ENCODE peak calls at places on chromosome 13, in six cellular contexts. E is tibial nerve, J is body of pancreas, Y is ovary, Z is stomach, C is uterus. M is an unnamed sample.

GRCh38 chr13:43572601-43573360 is 214.0 kb downstream of the ENOX1 start:
- DNase-seq in E (no peak), J (no peak), Y (no peak), Z (no peak), C (no peak), M (no peak)

GRCh38 chr13:91586609-91587008 is 188.2 kb downstream of the GPC5 start:
- DNase-seq in E (no peak), J (no peak), Y (no peak), Z (no peak), C (no peak), M (no peak)

GRCh38 chr13:98459171-98459681 is 117.7 kb downstream of the STK24 start:
- DNase-seq in E (no peak), J (no peak), Y (no peak), Z (no peak), C (no peak), M (no peak)

GRCh38 chr13:51479199-51479523 is 26.3 kb upstream of the INTS6 start:
- DNase-seq in E (no peak), J (no peak), Y (no peak), Z (no peak), C (no peak), M (no peak)

GRCh38 chr13:43230989-43231388 is 207.6 kb downstream of the DNAJC15 start:
- DNase-seq in E (no peak), J (no peak), Y (no peak), Z (no peak), C (no peak), M (no peak)

GRCh38 chr13:93603043-93603442 is 376.4 kb downstream of the GPC6 start:
- DNase-seq in E (no peak), J (no peak), Y (no peak), Z (no peak), C (no peak), M (peak)

GRCh38 chr13:51916419-51916818 is 54.6 kb downstream of the CCDC70 start:
- DNase-seq in E (no peak), J (no peak), Y (no peak), Z (no peak), C (no peak), M (no peak)

GRCh38 chr13:25231537-25231936 is 55.8 kb downstream of the MTMR6 start:
- DNase-seq in E (no peak), J (no peak), Y (no peak), Z (no peak), C (no peak), M (no peak)

GRCh38 chr13:24264976-24265375 is 44.4 kb upstream of the C1QTNF9 start:
- DNase-seq in E (no peak), J (no peak), Y (no peak), Z (no peak), C (no peak), M (no peak)

GRCh38 chr13:41053384-41053826 is 7.9 kb upstream of the WBP4 start:
- DNase-seq in E (no peak), J (no peak), Y (no peak), Z (no peak), C (no peak), M (no peak)

GRCh38 chr13:43664700-43665191 is 122.0 kb downstream of the ENOX1 start:
- DNase-seq in E (no peak), J (peak), Y (peak), Z (peak), C (peak), M (peak)

GRCh38 chr13:79775830-79776229 is 294.9 kb downstream of the NDFIP2 start:
- DNase-seq in E (no peak), J (peak), Y (no peak), Z (peak), C (no peak), M (no peak)

GRCh38 chr13:107466326-107466725 is 749.0 kb downstream of the LIG4 start:
- DNase-seq in E (no peak), J (no peak), Y (no peak), Z (no peak), C (no peak), M (peak)

GRCh38 chr13:100336795-100337516 is 248.1 kb downstream of the PCCA start:
- DNase-seq in E (no peak), J (no peak), Y (no peak), Z (no peak), C (no peak), M (no peak)

GRCh38 chr13:48648446-48648845 is 5.3 kb upstream of the CYSLTR2 start:
- DNase-seq in E (no peak), J (no peak), Y (no peak), Z (no peak), C (no peak), M (no peak)

GRCh38 chr13:40331802-40332201 is 334.6 kb downstream of the FOXO1 start:
- DNase-seq in E (no peak), J (no peak), Y (no peak), Z (no peak), C (no peak), M (no peak)

GRCh38 chr13:111650626-111651025 is 330.2 kb downstream of the TEX29 start:
- DNase-seq in E (no peak), J (no peak), Y (no peak), Z (no peak), C (no peak), M (no peak)

GRCh38 chr13:53137777-53138176 is 109.2 kb downstream of the OLFM4 start:
- DNase-seq in E (peak), J (no peak), Y (no peak), Z (no peak), C (peak), M (no peak)

GRCh38 chr13:84645196-84646071 is 763.2 kb upstream of the SLITRK1 start:
- DNase-seq in E (no peak), J (peak), Y (no peak), Z (no peak), C (no peak), M (no peak)

GRCh38 chr13:26811636-26812035 is 51.0 kb upstream of the GPR12 start:
- DNase-seq in E (no peak), J (no peak), Y (no peak), Z (no peak), C (no peak), M (no peak)

GRCh38 chr13:20425819-20426219 is 99.8 kb downstream of the CRYL1 start:
- DNase-seq in E (no peak), J (no peak), Y (no peak), Z (no peak), C (no peak), M (no peak)

GRCh38 chr13:68257111-68257842 is 1027.1 kb upstream of the PCDH9 start:
- DNase-seq in E (no peak), J (no peak), Y (no peak), Z (no peak), C (no peak), M (no peak)

GRCh38 chr13:57935965-57936364 is 304.4 kb downstream of the PCDH17 start:
- DNase-seq in E (no peak), J (no peak), Y (no peak), Z (no peak), C (no peak), M (no peak)

GRCh38 chr13:66425741-66426140 is 804.4 kb downstream of the PCDH9 start:
- DNase-seq in E (no peak), J (no peak), Y (no peak), Z (no peak), C (no peak), M (no peak)

GRCh38 chr13:109389456-109389855 is 396.9 kb downstream of the IRS2 start:
- DNase-seq in E (no peak), J (no peak), Y (no peak), Z (no peak), C (no peak), M (no peak)

GRCh38 chr13:95382906-95383305 is 81.7 kb upstream of the ABCC4 start:
- DNase-seq in E (no peak), J (no peak), Y (no peak), Z (no peak), C (no peak), M (no peak)

GRCh38 chr13:71860547-71861131 is 6.4 kb downstream of the DACH1 start:
- DNase-seq in E (no peak), J (no peak), Y (no peak), Z (no peak), C (no peak), M (no peak)

GRCh38 chr13:62879071-62879470 is 1463.4 kb upstream of the PCDH20 start:
- DNase-seq in E (no peak), J (no peak), Y (no peak), Z (no peak), C (no peak), M (peak)

GRCh38 chr13:43878897-43879322 is 630 bp downstream of the CCDC122 start:
- DNase-seq in E (peak), J (peak), Y (no peak), Z (peak), C (peak), M (peak)

GRCh38 chr13:26019881-26020535 is 31.8 kb downstream of the SHISA2 start:
- DNase-seq in E (no peak), J (no peak), Y (no peak), Z (no peak), C (no peak), M (no peak)

GRCh38 chr13:92640936-92641335 is 585.7 kb upstream of the GPC6 start:
- DNase-seq in E (no peak), J (no peak), Y (no peak), Z (no peak), C (no peak), M (no peak)

GRCh38 chr13:80048802-80049201 is 292.1 kb downstream of the SPRY2 start:
- DNase-seq in E (peak), J (peak), Y (peak), Z (peak), C (peak), M (peak)

DNA sequence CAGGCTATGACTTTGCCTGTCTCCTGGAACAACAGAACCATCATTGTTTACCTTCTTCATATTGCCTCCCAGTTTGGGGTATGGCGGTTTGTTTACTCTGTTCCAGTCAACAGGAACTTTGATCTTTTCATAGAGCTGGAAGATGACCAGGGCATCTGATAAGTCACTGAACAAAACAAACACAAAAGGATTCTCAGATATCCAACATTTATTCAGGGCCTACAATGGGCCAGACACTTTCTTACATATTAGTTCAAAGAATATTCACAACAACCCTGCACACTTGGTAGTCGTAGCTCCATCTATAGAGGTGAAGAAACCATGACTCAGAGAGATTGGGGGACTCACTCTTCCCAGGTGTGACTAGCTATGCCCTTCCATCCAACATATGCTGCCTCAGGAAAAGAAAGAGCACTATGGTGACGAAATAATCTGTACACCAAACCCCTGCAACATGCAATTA is 38.4 kb upstream of the CPB2 start:
- DNase-seq in E (no peak), J (no peak), Y (no peak), Z (no peak), C (no peak), M (no peak)
- TF ChIP-seq POLR2A in E (no peak), J (no peak), Y (no peak), Z (no peak), C (no peak), M (no peak)

GRCh38 chr13:28159057-28159456 is 20.7 kb downstream of the PAN3 start:
- DNase-seq in E (no peak), J (no peak), Y (no peak), Z (no peak), C (no peak), M (no peak)
- TF ChIP-seq POLR2A in E (no peak), J (no peak), Y (no peak), Z (no peak), C (no peak), M (no peak)

DNA sequence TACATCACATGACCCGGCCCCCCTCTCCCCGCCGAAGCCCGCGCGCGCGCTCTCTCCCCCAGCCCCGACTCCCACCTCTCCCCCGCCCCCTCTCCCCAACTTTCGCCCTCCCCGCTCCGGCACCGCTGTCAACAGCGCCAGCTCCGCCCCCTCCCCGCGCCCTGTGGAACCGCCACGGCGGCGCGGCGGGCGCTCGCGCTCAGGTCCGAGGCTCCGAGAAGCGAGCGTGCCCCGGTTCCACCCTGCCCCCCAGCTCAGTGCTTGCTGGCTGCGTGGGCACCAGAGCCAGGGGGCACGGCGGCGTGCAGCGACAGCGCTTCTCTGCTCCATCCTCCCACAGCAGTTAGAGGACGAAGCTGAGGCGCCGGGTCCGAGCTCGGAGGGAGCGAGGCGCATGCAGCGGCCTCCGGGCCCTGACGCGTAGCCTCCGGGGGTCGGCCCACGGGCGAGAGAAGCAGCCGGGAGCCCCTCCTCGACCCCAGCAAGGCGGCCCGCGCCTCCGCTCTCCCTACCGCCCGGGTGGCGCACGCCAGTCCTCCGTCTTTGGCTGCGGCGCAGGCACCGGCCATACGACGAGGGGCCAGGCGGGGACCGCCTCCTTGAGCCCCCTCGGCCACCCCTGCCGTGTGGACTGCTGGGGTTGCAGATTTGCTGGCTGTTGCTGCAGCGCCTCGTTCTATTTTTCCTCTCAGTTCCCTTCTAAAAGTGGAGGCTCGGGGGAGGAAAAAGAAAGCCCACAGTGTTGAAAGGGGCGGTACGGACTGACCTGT is 109.5 kb downstream of the KCNRG start:
- DNase-seq in E (peak), J (peak), Y (peak), Z (peak), C (peak), M (peak)
- TF ChIP-seq POLR2A in E (no peak), J (no peak), Y (no peak), Z (no peak), C (no peak), M (peak)

DNA sequence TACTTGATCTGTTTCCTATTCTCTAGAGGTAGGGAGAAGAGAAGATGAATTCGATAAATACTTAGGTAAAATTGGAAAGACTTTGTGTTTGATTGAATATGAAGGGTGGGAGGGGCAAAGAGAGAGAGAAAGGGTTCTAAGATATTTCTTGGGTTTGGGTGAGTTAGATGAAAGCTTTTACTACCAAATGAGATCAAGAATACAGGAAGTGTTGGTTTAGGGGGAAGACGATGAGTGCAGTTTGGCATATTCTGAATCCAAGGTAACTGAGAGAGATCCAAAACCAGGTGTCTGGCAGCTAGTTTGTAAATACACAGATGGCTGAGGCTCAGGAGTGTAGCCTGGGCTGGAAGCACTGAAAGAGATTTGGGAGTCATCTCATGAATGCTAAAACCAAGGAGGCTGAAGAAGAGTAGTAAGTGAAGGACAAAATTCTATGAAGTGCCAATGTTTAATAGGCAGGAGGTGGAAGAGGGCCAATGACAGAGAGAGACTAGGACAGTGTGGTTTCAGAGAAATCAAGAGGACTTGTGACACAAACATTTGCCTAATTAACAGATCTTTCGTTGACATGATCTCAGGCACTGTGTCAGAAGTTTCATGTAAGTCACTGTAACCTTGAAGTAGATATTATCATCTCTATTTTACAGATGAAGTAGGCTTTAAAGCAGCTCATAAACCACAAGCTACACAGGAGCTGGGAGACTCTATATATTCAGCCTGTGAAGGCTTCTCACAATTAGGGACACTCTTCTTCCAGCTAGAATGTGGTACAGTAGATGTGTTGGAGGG is 70.2 kb upstream of the ZDHHC20 start:
- DNase-seq in E (no peak), J (no peak), Y (no peak), Z (no peak), C (no peak), M (no peak)
- TF ChIP-seq POLR2A in E (no peak), J (no peak), Y (no peak), Z (no peak), C (no peak), M (no peak)

GRCh38 chr13:110520431-110521295 is 40.9 kb downstream of the RAB20 start:
- DNase-seq in E (peak), J (peak), Y (peak), Z (peak), C (peak), M (no peak)
- TF ChIP-seq POLR2A in E (no peak), J (no peak), Y (no peak), Z (no peak), C (no peak), M (no peak)

DNA sequence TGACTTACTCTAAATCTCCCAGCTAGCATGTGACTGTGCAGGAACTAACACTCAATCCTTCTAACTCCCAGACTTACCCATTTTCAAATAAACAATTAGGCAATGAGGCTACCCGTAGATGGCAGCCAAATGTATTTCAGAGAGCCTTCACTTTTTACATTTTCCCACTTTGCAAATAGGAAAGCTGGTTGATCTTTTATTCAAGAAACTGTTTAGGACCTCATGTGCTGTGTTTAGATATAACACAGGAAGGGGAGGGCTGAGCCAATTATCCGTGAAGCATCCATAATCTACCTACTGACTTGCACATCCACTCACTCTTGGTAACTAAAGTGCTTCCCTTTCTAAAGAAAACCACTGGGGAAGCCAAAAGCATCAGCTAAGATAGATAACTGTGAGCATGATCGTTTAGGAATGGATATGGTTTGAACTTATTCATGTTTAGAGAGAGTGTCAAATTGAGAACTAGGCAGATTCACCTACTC is 33.4 kb downstream of the MBNL2 start:
- DNase-seq in E (no peak), J (no peak), Y (no peak), Z (no peak), C (no peak), M (no peak)
- TF ChIP-seq POLR2A in E (no peak), J (no peak), Y (no peak), Z (no peak), C (no peak), M (no peak)

GRCh38 chr13:89750371-89750770 is 1597.1 kb upstream of the MIR17HG start:
- DNase-seq in E (no peak), J (no peak), Y (no peak), Z (no peak), C (no peak), M (no peak)
- TF ChIP-seq POLR2A in E (no peak), J (no peak), Y (no peak), Z (no peak), C (no peak), M (no peak)

GRCh38 chr13:31160857-31161582 is 684 bp downstream of the HSPH1 start:
- DNase-seq in E (peak), J (peak), Y (peak), Z (peak), C (peak), M (no peak)
- TF ChIP-seq POLR2A in E (peak), J (no peak), Y (no peak), Z (no peak), C (no peak), M (no peak)

DNA sequence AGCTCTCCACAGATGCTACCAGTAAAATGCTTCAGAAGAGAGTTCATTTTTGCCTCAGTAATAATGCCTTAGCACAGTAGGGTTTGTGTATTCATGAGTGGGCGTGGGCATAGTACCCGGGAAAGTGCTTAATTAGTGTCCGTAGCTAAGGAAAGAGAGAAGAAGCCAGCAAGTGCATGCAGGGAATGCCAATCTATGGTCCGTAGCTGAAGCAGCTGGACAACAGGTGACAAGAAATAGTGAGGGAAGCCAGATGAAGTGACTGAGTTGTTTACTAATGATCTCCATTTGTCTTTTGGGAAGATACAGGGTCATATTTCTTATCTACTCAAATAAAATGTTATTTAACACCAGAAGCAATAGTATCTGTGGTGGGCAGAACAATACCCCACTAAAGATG is 395.2 kb upstream of the NBEA start:
- DNase-seq in E (no peak), J (no peak), Y (no peak), Z (no peak), C (no peak), M (no peak)
- TF ChIP-seq POLR2A in E (no peak), J (no peak), Y (no peak), Z (no peak), C (no peak), M (no peak)

M was measured in H54.